ENCODE peak calls at places on chromosomes 6 and 20, in four cellular contexts. One of them, this sample, is unnamed.

GRCh38 chr20:22763257-22763906 is 179.0 kb upstream of the FOXA2 start:
- DNase-seq in A549: peak
- DNase-seq in HepG2: no peak
- DNase-seq in K562: no peak
- DNase-seq in this sample: no peak

GRCh38 chr6:36290668-36291620 is 21.1 kb downstream of the PNPLA1 start:
- DNase-seq in K562: peak
- DNase-seq in HepG2: no peak
- DNase-seq in A549: peak
- DNase-seq in this sample: no peak

GRCh38 chr6:128719786-128720185 is 163.2 kb upstream of the LAMA2 start:
- DNase-seq in HepG2: no peak
- DNase-seq in K562: no peak
- DNase-seq in A549: no peak
- DNase-seq in this sample: no peak

GRCh38 chr20:24672886-24673677 is 203.7 kb downstream of the SYNDIG1 start:
- DNase-seq in K562: no peak
- DNase-seq in A549: peak
- DNase-seq in HepG2: no peak
- DNase-seq in this sample: peak

GRCh38 chr20:49948809-49949507 is 12.8 kb downstream of the RNF114 start:
- DNase-seq in K562: no peak
- DNase-seq in A549: peak
- DNase-seq in HepG2: peak
- DNase-seq in this sample: peak

GRCh38 chr6:111603648-111604047 is 2.0 kb downstream of the TRAF3IP2 start:
- DNase-seq in A549: no peak
- DNase-seq in K562: no peak
- DNase-seq in HepG2: no peak
- DNase-seq in this sample: peak

GRCh38 chr6:139647001-139647400 is 272.6 kb upstream of the CITED2 start:
- DNase-seq in K562: no peak
- DNase-seq in A549: no peak
- DNase-seq in HepG2: no peak
- DNase-seq in this sample: peak

GRCh38 chr6:140043357-140043756 is 668.9 kb upstream of the CITED2 start:
- DNase-seq in K562: no peak
- DNase-seq in HepG2: no peak
- DNase-seq in A549: peak
- DNase-seq in this sample: peak

GRCh38 chr20:49938173-49939163 is 2.3 kb downstream of the RNF114 start:
- DNase-seq in K562: no peak
- DNase-seq in A549: no peak
- DNase-seq in HepG2: no peak
- DNase-seq in this sample: peak

GRCh38 chr20:34334654-34335407 is 28.2 kb upstream of the ITCH start:
- DNase-seq in A549: no peak
- DNase-seq in K562: no peak
- DNase-seq in HepG2: peak
- DNase-seq in this sample: no peak

GRCh38 chr6:21003780-21004541 is 469.7 kb downstream of the CDKAL1 start:
- DNase-seq in HepG2: peak
- DNase-seq in A549: peak
- DNase-seq in K562: no peak
- DNase-seq in this sample: peak

GRCh38 chr6:21001736-21002135 is 467.5 kb downstream of the CDKAL1 start:
- DNase-seq in HepG2: no peak
- DNase-seq in A549: no peak
- DNase-seq in K562: no peak
- DNase-seq in this sample: peak

GRCh38 chr6:21000391-21000801 is 466.1 kb downstream of the CDKAL1 start:
- DNase-seq in HepG2: no peak
- DNase-seq in K562: no peak
- DNase-seq in A549: no peak
- DNase-seq in this sample: no peak

GRCh38 chr6:21005816-21006553 is 471.7 kb downstream of the CDKAL1 start:
- DNase-seq in K562: no peak
- DNase-seq in HepG2: peak
- DNase-seq in A549: peak
- DNase-seq in this sample: peak
- TF ChIP-seq BHLHE40 in K562: no peak
- TF ChIP-seq BHLHE40 in HepG2: no peak
- TF ChIP-seq BHLHE40 in A549: no peak
- TF ChIP-seq BHLHE40 in this sample: no peak

DNA sequence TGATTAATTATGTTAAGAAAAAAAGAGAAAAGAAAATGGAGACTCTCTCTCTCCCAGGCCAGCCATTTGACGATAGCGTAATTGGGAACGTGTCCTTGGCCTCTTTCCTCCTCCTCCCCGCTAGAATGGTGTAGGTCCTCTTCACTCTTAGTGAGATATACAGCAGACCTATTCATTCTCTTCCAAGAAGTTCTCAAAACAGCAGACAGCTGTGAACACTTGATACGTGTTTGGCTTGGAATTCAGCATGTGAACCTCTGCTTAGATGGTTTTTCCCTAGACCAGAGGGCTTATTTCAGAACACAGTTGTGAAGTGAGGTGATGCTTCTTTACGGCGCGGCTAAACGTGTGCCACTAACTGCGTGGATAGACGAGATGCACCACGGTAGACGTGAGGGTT is 32.6 kb upstream of the TULP4 start:
- DNase-seq in HepG2: no peak
- DNase-seq in A549: no peak
- DNase-seq in K562: no peak
- DNase-seq in this sample: peak
- TF ChIP-seq MAFK in HepG2: no peak
- TF ChIP-seq MAFK in A549: no peak
- TF ChIP-seq MAFK in K562: no peak
- TF ChIP-seq MAFK in this sample: no peak

DNA sequence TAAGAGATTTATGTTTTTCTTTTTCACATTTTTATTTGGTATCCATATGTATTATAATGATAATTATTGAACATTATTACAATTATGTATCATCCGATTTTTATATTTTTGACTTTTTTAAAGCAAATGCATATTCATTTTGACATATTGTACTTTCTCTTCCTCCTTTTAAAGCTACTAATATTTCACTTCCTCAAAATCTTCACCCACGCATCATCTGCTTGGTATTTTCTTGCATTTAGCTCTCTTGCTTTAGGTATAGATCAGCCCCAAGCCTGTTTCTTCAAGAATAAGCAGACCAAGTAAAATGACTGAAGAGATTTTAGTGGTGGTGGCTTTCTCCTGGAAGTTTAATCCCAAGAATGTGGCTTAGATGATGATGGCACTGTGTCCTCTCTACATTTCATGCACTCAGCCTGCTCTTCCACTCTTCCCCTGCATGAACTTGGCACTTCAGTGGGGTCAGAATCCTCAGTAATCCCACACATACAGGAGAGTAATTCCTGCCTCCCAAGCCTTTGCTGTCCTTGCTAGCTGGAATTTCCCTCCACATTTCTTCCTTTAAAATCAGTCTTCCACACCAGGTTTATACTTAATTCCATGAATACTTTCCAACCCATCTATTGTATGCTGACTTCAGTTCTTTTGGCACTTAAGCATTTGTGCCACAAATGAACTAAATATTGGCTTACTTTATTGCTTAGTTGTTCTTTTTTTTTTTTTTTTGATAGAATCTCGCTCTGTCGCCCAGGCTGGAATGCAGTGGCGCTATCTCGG is 8.2 kb downstream of the NCOA7 start:
- DNase-seq in K562: no peak
- DNase-seq in A549: no peak
- DNase-seq in HepG2: no peak
- DNase-seq in this sample: no peak
- TF ChIP-seq SMC3 in K562: no peak
- TF ChIP-seq SMC3 in A549: no peak
- TF ChIP-seq SMC3 in HepG2: no peak
- TF ChIP-seq SMC3 in this sample: no peak

GRCh38 chr6:27754408-27754782 is 157.8 kb downstream of the OR2B2 start:
- DNase-seq in A549: no peak
- DNase-seq in HepG2: no peak
- DNase-seq in K562: no peak
- DNase-seq in this sample: no peak

GRCh38 chr6:27759930-27760329 is 152.3 kb downstream of the OR2B2 start:
- DNase-seq in HepG2: no peak
- DNase-seq in K562: peak
- DNase-seq in A549: no peak
- DNase-seq in this sample: no peak

GRCh38 chr6:27755768-27756167 is 156.4 kb downstream of the OR2B2 start:
- DNase-seq in K562: no peak
- DNase-seq in HepG2: no peak
- DNase-seq in A549: no peak
- DNase-seq in this sample: no peak

GRCh38 chr6:27758471-27758870 is 153.7 kb downstream of the OR2B2 start:
- DNase-seq in HepG2: no peak
- DNase-seq in K562: no peak
- DNase-seq in A549: no peak
- DNase-seq in this sample: no peak

DNA sequence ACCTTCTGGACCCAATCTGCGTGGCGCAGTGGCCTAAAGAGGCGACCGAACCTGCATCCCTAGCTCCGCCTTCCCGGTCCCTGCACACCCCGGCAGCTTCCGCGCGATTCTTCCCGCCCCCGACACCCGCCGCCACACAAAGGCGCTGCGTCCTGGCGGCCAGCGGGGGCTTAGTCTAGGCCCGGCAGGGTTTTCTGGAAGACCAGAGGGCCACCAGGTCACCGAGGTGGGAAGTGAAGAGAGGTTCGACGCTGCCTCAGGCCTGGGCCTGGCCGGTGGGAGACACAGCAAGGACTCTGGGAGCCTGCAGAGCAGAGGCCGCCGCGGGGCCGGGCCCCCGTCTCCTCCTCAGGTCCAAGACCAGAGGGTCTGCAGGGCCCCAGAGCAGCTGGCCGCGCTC is 154.9 kb downstream of the OR2B2 start:
- DNase-seq in HepG2: no peak
- DNase-seq in A549: no peak
- DNase-seq in K562: peak
- DNase-seq in this sample: no peak
- TF ChIP-seq BHLHE40 in HepG2: no peak
- TF ChIP-seq BHLHE40 in A549: no peak
- TF ChIP-seq BHLHE40 in K562: no peak
- TF ChIP-seq BHLHE40 in this sample: no peak

DNA sequence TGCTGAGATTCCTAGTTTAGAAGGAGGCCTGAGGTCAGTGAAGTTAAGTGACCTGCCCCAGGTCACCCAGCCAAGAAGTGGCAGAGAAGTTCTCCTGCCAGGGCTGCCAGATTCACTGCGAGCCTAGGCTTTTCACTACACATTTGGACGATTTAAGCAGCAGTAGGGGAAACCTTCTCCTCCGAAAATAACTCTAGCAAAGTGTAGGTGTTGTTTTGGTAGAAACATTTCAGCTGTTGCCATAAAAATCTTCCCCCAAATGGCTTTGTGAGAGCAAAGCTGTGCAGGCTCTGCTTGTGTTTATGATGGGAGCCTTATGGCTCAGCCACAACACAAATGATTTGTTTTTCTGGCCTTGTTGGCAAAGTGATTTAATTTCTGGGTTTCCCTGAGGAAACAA is 81.7 kb downstream of the PLCB4 start:
- DNase-seq in A549: no peak
- DNase-seq in K562: no peak
- DNase-seq in HepG2: no peak
- DNase-seq in this sample: no peak
- TF ChIP-seq MAFK in A549: no peak
- TF ChIP-seq MAFK in K562: no peak
- TF ChIP-seq MAFK in HepG2: no peak
- TF ChIP-seq MAFK in this sample: no peak

GRCh38 chr6:107491059-107491609 is 1.2 kb downstream of the SOBP start:
- DNase-seq in HepG2: peak
- DNase-seq in K562: no peak
- DNase-seq in A549: peak
- DNase-seq in this sample: peak
- TF ChIP-seq SMC3 in HepG2: no peak
- TF ChIP-seq SMC3 in K562: no peak
- TF ChIP-seq SMC3 in A549: no peak
- TF ChIP-seq SMC3 in this sample: no peak

GRCh38 chr6:15343490-15344185 is 97.8 kb downstream of the JARID2 start:
- DNase-seq in HepG2: no peak
- DNase-seq in A549: no peak
- DNase-seq in K562: no peak
- DNase-seq in this sample: no peak

GRCh38 chr6:15348528-15348927 is 102.7 kb downstream of the JARID2 start:
- DNase-seq in K562: no peak
- DNase-seq in HepG2: no peak
- DNase-seq in A549: no peak
- DNase-seq in this sample: no peak

GRCh38 chr6:15344831-15345230 is 99.0 kb downstream of the JARID2 start:
- DNase-seq in K562: no peak
- DNase-seq in HepG2: no peak
- DNase-seq in A549: no peak
- DNase-seq in this sample: no peak

GRCh38 chr6:15344186-15344506 is 98.3 kb downstream of the JARID2 start:
- DNase-seq in HepG2: no peak
- DNase-seq in A549: no peak
- DNase-seq in K562: no peak
- DNase-seq in this sample: no peak

DNA sequence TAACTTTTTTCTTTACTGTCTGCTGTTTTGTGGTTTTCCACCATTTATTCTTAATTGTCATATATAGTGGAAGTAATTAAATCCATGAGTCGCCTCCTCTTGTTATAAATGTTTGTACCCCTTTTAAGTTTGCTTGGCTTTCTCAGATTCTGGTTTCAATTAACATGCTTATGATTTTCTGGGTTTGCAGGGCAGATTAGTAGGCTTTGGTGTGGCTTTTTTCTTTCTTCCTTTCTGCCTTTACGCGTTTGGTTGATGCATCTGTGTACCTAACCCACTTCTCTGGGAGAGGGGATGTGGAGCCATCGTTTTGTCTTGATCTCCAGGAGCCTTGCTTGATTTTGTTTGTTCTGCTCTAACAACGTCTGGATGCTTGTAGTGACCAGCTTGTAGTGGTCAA is 100.4 kb downstream of the JARID2 start:
- DNase-seq in HepG2: no peak
- DNase-seq in A549: no peak
- DNase-seq in K562: no peak
- DNase-seq in this sample: no peak
- TF ChIP-seq BHLHE40 in HepG2: no peak
- TF ChIP-seq BHLHE40 in A549: no peak
- TF ChIP-seq BHLHE40 in K562: no peak
- TF ChIP-seq BHLHE40 in this sample: no peak

DNA sequence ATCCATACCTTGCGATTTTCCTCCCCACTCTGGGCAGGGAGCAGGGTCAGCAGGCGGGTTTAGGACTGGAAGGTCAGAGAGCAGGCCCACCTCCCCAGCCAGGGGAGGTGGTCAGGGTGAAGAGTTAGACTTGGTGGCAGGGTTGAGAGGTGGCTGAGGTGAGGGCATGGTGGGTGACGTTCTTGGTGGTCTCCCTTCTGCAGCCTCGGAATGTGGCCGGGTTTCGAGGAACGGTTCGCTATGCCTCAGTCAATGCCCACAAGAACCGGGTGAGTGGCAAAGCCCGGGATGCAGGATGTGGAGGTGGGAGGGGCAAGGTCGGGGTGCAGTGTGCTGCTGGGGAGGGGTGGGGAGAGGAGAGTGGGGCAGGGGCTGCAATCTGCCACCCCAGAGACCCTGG is 11.6 kb downstream of the TTBK1 start:
- DNase-seq in K562: no peak
- DNase-seq in HepG2: no peak
- DNase-seq in A549: no peak
- DNase-seq in this sample: no peak
- TF ChIP-seq MAFK in K562: no peak
- TF ChIP-seq MAFK in HepG2: no peak
- TF ChIP-seq MAFK in A549: no peak
- TF ChIP-seq MAFK in this sample: no peak

This sample was measured in IMR-90.